ENCODE peak calls at places on chromosome 14, in eight cellular contexts. X, G, C, R, V, Z, Q and H are unnamed samples.

GRCh38 chr14:22407033-22407432 is 182.0 kb downstream of the DAD1 start:
- DNase-seq in X (no peak), G (no peak), C (no peak), R (no peak), V (no peak), Z (no peak), Q (no peak), H (no peak)

GRCh38 chr14:72801381-72801812 is 92.5 kb downstream of the DPF3 start:
- DNase-seq in X (no peak), G (no peak), C (peak), R (peak), V (no peak), Z (no peak), Q (no peak), H (peak)

GRCh38 chr14:68089146-68089715 is 269.7 kb downstream of the RAD51B start:
- DNase-seq in X (no peak), G (no peak), C (peak), R (peak), V (no peak), Z (no peak), Q (no peak), H (no peak)

GRCh38 chr14:95157987-95158712 is 821 bp upstream of the DICER1 start:
- DNase-seq in X (no peak), G (no peak), C (peak), R (no peak), V (peak), Z (no peak), Q (no peak), H (no peak)

GRCh38 chr14:95058491-95058890 is 98.8 kb downstream of the DICER1 start:
- DNase-seq in X (no peak), G (no peak), C (no peak), R (no peak), V (peak), Z (no peak), Q (no peak), H (no peak)

GRCh38 chr14:71574976-71575375 is 357.3 kb upstream of the RGS6 start:
- DNase-seq in X (no peak), G (peak), C (peak), R (peak), V (no peak), Z (no peak), Q (no peak), H (no peak)

GRCh38 chr14:96904201-96904600 is 107.0 kb downstream of the VRK1 start:
- DNase-seq in X (no peak), G (no peak), C (no peak), R (peak), V (no peak), Z (no peak), Q (no peak), H (no peak)

GRCh38 chr14:50388256-50388931 is 8.3 kb downstream of the CDKL1 start:
- DNase-seq in X (peak), G (no peak), C (no peak), R (no peak), V (no peak), Z (no peak), Q (peak), H (no peak)

GRCh38 chr14:105576525-105577088 is 50.2 kb downstream of the TMEM121 start:
- DNase-seq in X (no peak), G (no peak), C (no peak), R (no peak), V (no peak), Z (no peak), Q (no peak), H (no peak)

GRCh38 chr14:63283501-63284248 is 35.1 kb downstream of the GPHB5 start:
- DNase-seq in X (no peak), G (peak), C (no peak), R (no peak), V (no peak), Z (no peak), Q (no peak), H (no peak)

GRCh38 chr14:75969891-75970290 is 11.9 kb downstream of the TGFB3 start:
- DNase-seq in X (no peak), G (no peak), C (peak), R (no peak), V (no peak), Z (no peak), Q (no peak), H (peak)

GRCh38 chr14:23376477-23377200 is at the start of gene CMTM5:
- DNase-seq in X (no peak), G (peak), C (no peak), R (no peak), V (no peak), Z (no peak), Q (no peak), H (no peak)

GRCh38 chr14:86372402-86372801 is 842.5 kb downstream of the FLRT2 start:
- DNase-seq in X (no peak), G (no peak), C (no peak), R (no peak), V (no peak), Z (no peak), Q (no peak), H (no peak)

GRCh38 chr14:100622708-100623485 is 35.7 kb upstream of the BEGAIN start:
- DNase-seq in X (no peak), G (no peak), C (no peak), R (no peak), V (no peak), Z (no peak), Q (peak), H (no peak)

GRCh38 chr14:100500128-100500527 is 87.1 kb downstream of the BEGAIN start:
- DNase-seq in X (no peak), G (no peak), C (no peak), R (no peak), V (no peak), Z (no peak), Q (no peak), H (no peak)

GRCh38 chr14:21385170-21385904 is 1.5 kb upstream of the SUPT16H start:
- DNase-seq in X (no peak), G (no peak), C (no peak), R (no peak), V (no peak), Z (no peak), Q (no peak), H (no peak)

GRCh38 chr14:33997611-33998010 is 46.7 kb upstream of the EGLN3 start:
- DNase-seq in X (no peak), G (no peak), C (no peak), R (no peak), V (no peak), Z (no peak), Q (no peak), H (no peak)

GRCh38 chr14:30958555-30959407 is 66.7 kb upstream of the AP4S1 start:
- DNase-seq in X (no peak), G (no peak), C (no peak), R (no peak), V (no peak), Z (no peak), Q (no peak), H (no peak)

GRCh38 chr14:20632448-20632830 is 9.1 kb downstream of the OR6S1 start:
- DNase-seq in X (no peak), G (no peak), C (peak), R (no peak), V (peak), Z (no peak), Q (no peak), H (no peak)

GRCh38 chr14:86954623-86955022 is 1038.4 kb downstream of the GALC start:
- DNase-seq in X (no peak), G (no peak), C (no peak), R (no peak), V (no peak), Z (no peak), Q (no peak), H (no peak)

GRCh38 chr14:59189281-59189821 is 884 bp downstream of the DAAM1 start:
- DNase-seq in X (no peak), G (peak), C (peak), R (no peak), V (peak), Z (peak), Q (no peak), H (no peak)

GRCh38 chr14:36518586-36519430 is 1.2 kb downstream of the NKX2-1 start:
- DNase-seq in X (no peak), G (no peak), C (no peak), R (no peak), V (no peak), Z (no peak), Q (no peak), H (no peak)
- H3K4me3 ChIP-seq in X (peak), G (no peak), C (no peak), R (no peak), V (no peak), Z (peak), Q (no peak), H (peak)

DNA sequence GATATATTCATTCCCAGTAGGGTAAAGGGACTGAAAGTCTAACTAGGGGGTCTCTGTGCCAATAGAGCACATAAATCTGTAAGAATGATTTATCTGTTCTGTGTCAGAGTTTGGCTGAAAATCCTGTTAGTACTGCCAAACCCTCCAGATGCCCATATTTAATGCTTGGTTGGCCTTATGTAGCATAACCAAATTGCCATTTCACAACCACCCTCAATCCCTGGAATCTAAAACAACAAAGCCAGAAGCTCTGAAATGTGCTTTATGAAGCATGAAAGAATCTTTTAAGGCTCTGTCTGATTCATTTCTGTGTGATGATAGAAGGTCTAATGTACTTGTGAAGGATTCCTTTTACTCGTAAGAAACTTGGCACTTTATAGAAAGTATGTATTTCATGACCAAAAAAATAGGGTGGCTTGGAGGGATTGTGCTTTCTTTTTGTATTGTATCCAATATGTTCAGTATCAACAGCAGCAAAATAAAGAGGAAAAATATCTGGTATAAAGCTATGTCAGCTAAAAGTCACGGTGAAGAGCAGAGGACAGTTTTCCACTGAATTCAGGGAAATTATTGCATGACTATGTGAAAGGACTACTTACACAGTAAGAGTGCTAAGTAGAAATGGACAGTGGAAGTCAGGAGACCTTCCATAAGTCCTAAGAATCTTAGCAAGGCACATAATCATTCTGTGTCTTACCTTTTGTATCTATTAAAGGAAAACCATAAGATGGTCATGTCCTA is 19.1 kb downstream of the TSHR start:
- DNase-seq in X (no peak), G (no peak), C (peak), R (peak), V (no peak), Z (no peak), Q (no peak), H (no peak)
- H3K4me3 ChIP-seq in X (no peak), G (no peak), C (no peak), R (no peak), V (no peak), Z (no peak), Q (no peak), H (no peak)

DNA sequence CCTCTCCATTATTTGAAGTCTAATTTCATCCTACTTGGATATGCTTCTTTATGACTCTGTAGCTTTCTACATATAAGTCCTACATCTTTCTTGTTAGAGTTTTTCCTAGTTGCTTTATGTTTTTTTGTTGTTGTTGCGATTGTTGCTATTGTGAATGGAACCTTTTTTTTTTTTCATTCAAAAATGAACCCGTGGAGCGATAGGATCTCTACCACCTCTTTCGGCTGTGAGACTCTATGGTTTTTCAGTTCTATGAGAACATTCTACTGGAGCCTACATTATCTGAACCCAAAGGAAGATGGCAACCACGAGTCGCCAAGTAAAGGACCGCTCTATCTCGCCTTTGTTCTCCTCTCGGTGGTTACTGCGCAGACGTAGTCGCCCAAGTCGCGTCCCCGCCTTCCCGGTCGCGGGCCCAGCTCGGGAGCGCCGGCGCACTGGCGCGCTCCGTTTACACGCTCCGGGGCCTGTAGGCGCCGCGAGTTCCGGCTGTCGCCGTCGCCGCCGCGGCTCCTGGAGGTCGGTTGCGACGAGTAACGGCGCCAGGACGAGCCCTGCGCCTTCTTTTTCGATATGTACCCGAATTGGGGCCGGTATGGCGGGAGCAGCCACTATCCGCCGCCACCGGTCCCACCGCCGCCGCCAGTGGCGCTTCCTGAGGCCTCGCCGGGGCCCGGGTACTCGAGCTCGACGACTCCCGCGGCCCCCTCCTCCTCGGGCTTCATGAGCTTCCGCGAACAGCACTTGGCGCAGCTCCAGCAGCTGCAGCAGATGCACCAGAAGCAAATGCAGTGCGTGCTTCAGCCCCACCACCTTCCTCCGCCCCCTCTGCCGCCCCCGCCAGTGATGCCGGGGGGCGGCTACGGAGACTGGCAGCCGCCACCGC is at the start of gene YLPM1:
- DNase-seq in X (peak), G (peak), C (peak), R (peak), V (peak), Z (peak), Q (peak), H (peak)
- H3K4me3 ChIP-seq in X (peak), G (peak), C (peak), R (peak), V (peak), Z (peak), Q (peak), H (peak)

GRCh38 chr14:56221392-56222128 is 103.3 kb downstream of the PELI2 start:
- DNase-seq in X (no peak), G (no peak), C (no peak), R (no peak), V (no peak), Z (no peak), Q (no peak), H (no peak)
- H3K4me3 ChIP-seq in X (no peak), G (no peak), C (no peak), R (no peak), V (no peak), Z (no peak), Q (no peak), H (no peak)

GRCh38 chr14:103204852-103205540 is 81.7 kb downstream of the TNFAIP2 start:
- DNase-seq in X (no peak), G (no peak), C (peak), R (no peak), V (no peak), Z (no peak), Q (no peak), H (no peak)

GRCh38 chr14:103206023-103206481 is 82.8 kb downstream of the TNFAIP2 start:
- DNase-seq in X (no peak), G (no peak), C (peak), R (no peak), V (no peak), Z (no peak), Q (no peak), H (peak)

GRCh38 chr14:103207038-103207403 is 83.8 kb downstream of the TNFAIP2 start:
- DNase-seq in X (no peak), G (peak), C (peak), R (no peak), V (no peak), Z (peak), Q (peak), H (peak)

GRCh38 chr14:103207404-103208072 is 84.3 kb downstream of the TNFAIP2 start:
- DNase-seq in X (no peak), G (peak), C (peak), R (no peak), V (no peak), Z (no peak), Q (no peak), H (peak)

GRCh38 chr14:103205541-103205906 is 82.3 kb downstream of the TNFAIP2 start:
- DNase-seq in X (no peak), G (no peak), C (peak), R (no peak), V (no peak), Z (no peak), Q (no peak), H (no peak)
- H3K4me3 ChIP-seq in X (no peak), G (no peak), C (peak), R (no peak), V (no peak), Z (no peak), Q (no peak), H (no peak)

GRCh38 chr14:79342942-79343341 is 868.4 kb downstream of the DIO2 start:
- DNase-seq in X (no peak), G (no peak), C (no peak), R (no peak), V (no peak), Z (no peak), Q (no peak), H (no peak)
- H3K4me3 ChIP-seq in X (no peak), G (no peak), C (no peak), R (no peak), V (no peak), Z (no peak), Q (no peak), H (no peak)

GRCh38 chr14:88668448-88669116 is 105.7 kb downstream of the ZC3H14 start:
- DNase-seq in X (no peak), G (no peak), C (no peak), R (no peak), V (no peak), Z (no peak), Q (no peak), H (no peak)
- H3K4me3 ChIP-seq in X (no peak), G (no peak), C (no peak), R (no peak), V (no peak), Z (no peak), Q (no peak), H (no peak)

DNA sequence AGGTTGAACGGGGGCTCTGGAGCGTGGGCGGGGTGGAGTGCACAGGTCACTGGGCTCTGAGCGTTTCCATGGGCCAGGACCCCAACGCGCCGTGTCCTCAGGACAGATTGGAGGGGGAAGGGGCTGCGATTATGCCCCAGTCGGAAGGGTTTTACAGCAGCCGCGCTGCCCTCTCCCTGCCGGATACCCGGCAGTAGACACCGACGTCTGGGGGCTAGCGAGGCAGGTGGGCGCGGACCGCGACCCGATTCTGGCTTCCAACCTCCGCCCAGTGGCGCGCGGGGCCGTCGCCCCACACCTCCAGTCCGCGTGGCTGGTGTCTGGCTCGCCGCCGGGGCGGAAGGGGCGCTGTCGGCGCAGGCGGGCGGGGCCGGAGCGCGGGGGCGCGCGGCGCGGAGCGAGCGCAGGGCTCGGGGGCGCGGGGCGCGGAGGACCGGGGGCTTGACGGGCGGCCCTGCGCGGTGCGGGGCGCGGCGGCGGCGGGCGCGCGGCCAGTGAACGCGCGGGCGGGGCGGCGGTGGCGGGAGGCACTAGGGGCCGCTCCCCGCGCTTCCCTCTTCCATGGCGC is 2.4 kb upstream of the KIF26A start:
- DNase-seq in X (no peak), G (peak), C (no peak), R (no peak), V (no peak), Z (no peak), Q (no peak), H (no peak)
- H3K4me3 ChIP-seq in X (peak), G (peak), C (no peak), R (no peak), V (no peak), Z (peak), Q (no peak), H (peak)